ENCODE peak calls at places on chromosomes 12 and 14, in four cellular contexts. One of them, this sample, is unnamed.

GRCh38 chr12:27802511-27802910 is 22.5 kb upstream of the MANSC4 start:
- DNase-seq in H1: no peak
- DNase-seq in activated CD4-positive, CD25-positive, alpha-beta regulatory T cell: no peak
- DNase-seq in posterior cingulate gyrus: no peak
- DNase-seq in this sample: no peak

GRCh38 chr12:91810077-91810476 is 335.6 kb downstream of the BTG1 start:
- DNase-seq in H1: no peak
- DNase-seq in activated CD4-positive, CD25-positive, alpha-beta regulatory T cell: no peak
- DNase-seq in posterior cingulate gyrus: no peak
- DNase-seq in this sample: no peak

GRCh38 chr12:8698132-8698829 is 490 bp downstream of the RIMKLB start:
- DNase-seq in H1: peak
- DNase-seq in activated CD4-positive, CD25-positive, alpha-beta regulatory T cell: no peak
- DNase-seq in posterior cingulate gyrus: peak
- DNase-seq in this sample: peak

GRCh38 chr14:104426771-104427125 is 152.8 kb upstream of the C14orf180 start:
- DNase-seq in H1: no peak
- DNase-seq in activated CD4-positive, CD25-positive, alpha-beta regulatory T cell: no peak
- DNase-seq in posterior cingulate gyrus: no peak
- DNase-seq in this sample: no peak

GRCh38 chr12:95480230-95480629 is 6.3 kb downstream of the METAP2 start:
- DNase-seq in H1: no peak
- DNase-seq in activated CD4-positive, CD25-positive, alpha-beta regulatory T cell: no peak
- DNase-seq in posterior cingulate gyrus: no peak
- DNase-seq in this sample: no peak

GRCh38 chr14:21486640-21487087 is 9.7 kb downstream of the TOX4 start:
- DNase-seq in H1: no peak
- DNase-seq in activated CD4-positive, CD25-positive, alpha-beta regulatory T cell: no peak
- DNase-seq in posterior cingulate gyrus: no peak
- DNase-seq in this sample: no peak

GRCh38 chr14:63727736-63728728 is at the start of gene SGPP1:
- DNase-seq in H1: peak
- DNase-seq in activated CD4-positive, CD25-positive, alpha-beta regulatory T cell: peak
- DNase-seq in posterior cingulate gyrus: peak
- DNase-seq in this sample: peak

GRCh38 chr12:12156116-12156515 is 85.4 kb downstream of the BCL2L14 start:
- DNase-seq in H1: no peak
- DNase-seq in activated CD4-positive, CD25-positive, alpha-beta regulatory T cell: no peak
- DNase-seq in posterior cingulate gyrus: no peak
- DNase-seq in this sample: no peak

GRCh38 chr12:20792971-20793370 is 17.5 kb upstream of the SLCO1B3 start:
- DNase-seq in H1: no peak
- DNase-seq in activated CD4-positive, CD25-positive, alpha-beta regulatory T cell: no peak
- DNase-seq in posterior cingulate gyrus: no peak
- DNase-seq in this sample: no peak

GRCh38 chr12:6337958-6338406 is 3.9 kb downstream of the TNFRSF1A start:
- DNase-seq in H1: no peak
- DNase-seq in activated CD4-positive, CD25-positive, alpha-beta regulatory T cell: no peak
- DNase-seq in posterior cingulate gyrus: no peak
- DNase-seq in this sample: no peak

GRCh38 chr12:95984685-95985084 is 11.5 kb downstream of the HAL start:
- DNase-seq in H1: no peak
- DNase-seq in activated CD4-positive, CD25-positive, alpha-beta regulatory T cell: no peak
- DNase-seq in posterior cingulate gyrus: no peak
- DNase-seq in this sample: no peak

GRCh38 chr14:105388110-105388951 is 10.0 kb upstream of the TEX22 start:
- DNase-seq in H1: no peak
- DNase-seq in activated CD4-positive, CD25-positive, alpha-beta regulatory T cell: no peak
- DNase-seq in posterior cingulate gyrus: no peak
- DNase-seq in this sample: no peak

GRCh38 chr12:111756681-111757080 is 10.1 kb upstream of the ALDH2 start:
- DNase-seq in H1: no peak
- DNase-seq in activated CD4-positive, CD25-positive, alpha-beta regulatory T cell: no peak
- DNase-seq in posterior cingulate gyrus: no peak
- DNase-seq in this sample: no peak

GRCh38 chr14:103057372-103058208 is at the start of gene CDC42BPB:
- DNase-seq in H1: peak
- DNase-seq in activated CD4-positive, CD25-positive, alpha-beta regulatory T cell: no peak
- DNase-seq in posterior cingulate gyrus: peak
- DNase-seq in this sample: peak

GRCh38 chr14:91382712-91383111 is 34.9 kb downstream of the CCDC88C start:
- DNase-seq in H1: no peak
- DNase-seq in activated CD4-positive, CD25-positive, alpha-beta regulatory T cell: no peak
- DNase-seq in posterior cingulate gyrus: no peak
- DNase-seq in this sample: no peak

GRCh38 chr12:49335118-49335954 is 1.7 kb downstream of the C1QL4 start:
- DNase-seq in H1: no peak
- DNase-seq in activated CD4-positive, CD25-positive, alpha-beta regulatory T cell: no peak
- DNase-seq in posterior cingulate gyrus: no peak
- DNase-seq in this sample: no peak

GRCh38 chr12:95218852-95219171 is 1.2 kb downstream of the VEZT start:
- DNase-seq in H1: no peak
- DNase-seq in activated CD4-positive, CD25-positive, alpha-beta regulatory T cell: no peak
- DNase-seq in posterior cingulate gyrus: no peak
- DNase-seq in this sample: no peak

This sample was measured in Daoy.